ENCODE peak calls at places on chromosomes 6 and 20, in four cellular contexts. One of them, this sample, is unnamed.

GRCh38 chr6:104301921-104302320 is 557.8 kb downstream of the HACE1 start:
- DNase-seq in stomach: no peak
- DNase-seq in kidney epithelial cell: no peak
- DNase-seq in astrocyte of the cerebellum: no peak
- DNase-seq in this sample: no peak

GRCh38 chr6:106243261-106243660 is 82.3 kb downstream of the ATG5 start:
- DNase-seq in stomach: no peak
- DNase-seq in kidney epithelial cell: no peak
- DNase-seq in astrocyte of the cerebellum: no peak
- DNase-seq in this sample: no peak

GRCh38 chr6:90584636-90585255 is 2.1 kb downstream of the MAP3K7 start:
- DNase-seq in stomach: no peak
- DNase-seq in kidney epithelial cell: no peak
- DNase-seq in astrocyte of the cerebellum: no peak
- DNase-seq in this sample: no peak

GRCh38 chr6:39821739-39822532 is 29.8 kb downstream of the DAAM2 start:
- DNase-seq in stomach: no peak
- DNase-seq in kidney epithelial cell: no peak
- DNase-seq in astrocyte of the cerebellum: no peak
- DNase-seq in this sample: no peak

GRCh38 chr20:17873410-17874270 is 95.0 kb downstream of the SNX5 start:
- DNase-seq in stomach: peak; percentile 94
- DNase-seq in kidney epithelial cell: no peak
- DNase-seq in astrocyte of the cerebellum: peak; percentile 90
- DNase-seq in this sample: peak; percentile 95

GRCh38 chr6:29702519-29703103 is 20.6 kb upstream of the HLA-F start:
- DNase-seq in stomach: peak; percentile 46
- DNase-seq in kidney epithelial cell: peak; percentile 5
- DNase-seq in astrocyte of the cerebellum: no peak
- DNase-seq in this sample: no peak

GRCh38 chr6:40128149-40128548 is 193.9 kb upstream of the MOCS1 start:
- DNase-seq in stomach: no peak
- DNase-seq in kidney epithelial cell: no peak
- DNase-seq in astrocyte of the cerebellum: no peak
- DNase-seq in this sample: no peak

GRCh38 chr20:32062776-32063170 is 10.7 kb downstream of the HCK start:
- DNase-seq in stomach: peak; percentile 45
- DNase-seq in kidney epithelial cell: no peak
- DNase-seq in astrocyte of the cerebellum: no peak
- DNase-seq in this sample: no peak

GRCh38 chr6:111072801-111073360 is 14.4 kb upstream of the SLC16A10 start:
- DNase-seq in stomach: no peak
- DNase-seq in kidney epithelial cell: no peak
- DNase-seq in astrocyte of the cerebellum: no peak
- DNase-seq in this sample: no peak

GRCh38 chr20:15332711-15333160 is 995.3 kb upstream of the FLRT3 start:
- DNase-seq in stomach: no peak
- DNase-seq in kidney epithelial cell: no peak
- DNase-seq in astrocyte of the cerebellum: no peak
- DNase-seq in this sample: no peak
- H3K4me3 ChIP-seq in stomach: no peak overlapping the region
- H3K4me3 ChIP-seq in kidney epithelial cell: no peak overlapping the region
- H3K4me3 ChIP-seq in astrocyte of the cerebellum: no peak overlapping the region
- H3K4me3 ChIP-seq in this sample: no peak overlapping the region

GRCh38 chr20:47357296-47358051 is 975 bp upstream of the ZMYND8 start:
- DNase-seq in stomach: peak; percentile 96
- DNase-seq in kidney epithelial cell: peak; percentile 76
- DNase-seq in astrocyte of the cerebellum: no peak
- DNase-seq in this sample: peak; percentile 91

GRCh38 chr20:47354710-47355488 is 1.6 kb downstream of the ZMYND8 start:
- DNase-seq in stomach: no peak
- DNase-seq in kidney epithelial cell: no peak
- DNase-seq in astrocyte of the cerebellum: no peak
- DNase-seq in this sample: no peak

GRCh38 chr20:47355489-47356219 is 845 bp downstream of the ZMYND8 start:
- DNase-seq in stomach: no peak
- DNase-seq in kidney epithelial cell: no peak
- DNase-seq in astrocyte of the cerebellum: no peak
- DNase-seq in this sample: no peak

GRCh38 chr20:47356526-47357295 is at the start of gene ZMYND8:
- DNase-seq in stomach: peak; percentile 93
- DNase-seq in kidney epithelial cell: no peak
- DNase-seq in astrocyte of the cerebellum: peak; percentile 77
- DNase-seq in this sample: peak; percentile 71

GRCh38 chr20:47356220-47356525 is 326 bp downstream of the ZMYND8 start:
- DNase-seq in stomach: no peak
- DNase-seq in kidney epithelial cell: no peak
- DNase-seq in astrocyte of the cerebellum: no peak
- DNase-seq in this sample: no peak
- H3K4me3 ChIP-seq in stomach: peak overlapping the region; percentile 14
- H3K4me3 ChIP-seq in kidney epithelial cell: peak overlapping the region; percentile 32
- H3K4me3 ChIP-seq in astrocyte of the cerebellum: peak overlapping the region; percentile 17
- H3K4me3 ChIP-seq in this sample: peak overlapping the region; percentile 54

GRCh38 chr20:51154708-51155690 is 132.1 kb upstream of the KCNG1 start:
- DNase-seq in stomach: no peak
- DNase-seq in kidney epithelial cell: no peak
- DNase-seq in astrocyte of the cerebellum: no peak
- DNase-seq in this sample: no peak

GRCh38 chr20:51158226-51158625 is 135.3 kb upstream of the KCNG1 start:
- DNase-seq in stomach: no peak
- DNase-seq in kidney epithelial cell: no peak
- DNase-seq in astrocyte of the cerebellum: no peak
- DNase-seq in this sample: no peak

GRCh38 chr20:51159303-51159702 is 136.4 kb upstream of the KCNG1 start:
- DNase-seq in stomach: no peak
- DNase-seq in kidney epithelial cell: no peak
- DNase-seq in astrocyte of the cerebellum: no peak
- DNase-seq in this sample: no peak

GRCh38 chr20:51156041-51156795 is 133.3 kb upstream of the KCNG1 start:
- DNase-seq in stomach: no peak
- DNase-seq in kidney epithelial cell: no peak
- DNase-seq in astrocyte of the cerebellum: peak; percentile 55
- DNase-seq in this sample: peak; percentile 72

GRCh38 chr20:51156796-51157119 is 133.9 kb upstream of the KCNG1 start:
- DNase-seq in stomach: no peak
- DNase-seq in kidney epithelial cell: no peak
- DNase-seq in astrocyte of the cerebellum: peak; percentile 31
- DNase-seq in this sample: no peak
- H3K4me3 ChIP-seq in stomach: no peak overlapping the region
- H3K4me3 ChIP-seq in kidney epithelial cell: no peak overlapping the region
- H3K4me3 ChIP-seq in astrocyte of the cerebellum: no peak overlapping the region
- H3K4me3 ChIP-seq in this sample: no peak overlapping the region

GRCh38 chr6:11224252-11224965 is 8.1 kb downstream of the NEDD9 start:
- DNase-seq in stomach: no peak
- DNase-seq in kidney epithelial cell: no peak
- DNase-seq in astrocyte of the cerebellum: no peak
- DNase-seq in this sample: no peak
- H3K4me3 ChIP-seq in stomach: no peak overlapping the region
- H3K4me3 ChIP-seq in kidney epithelial cell: no peak overlapping the region
- H3K4me3 ChIP-seq in astrocyte of the cerebellum: no peak overlapping the region
- H3K4me3 ChIP-seq in this sample: no peak overlapping the region

This sample was measured in skeletal muscle cell.